ENCODE peak calls at places on chromosomes 11 and 22, in nine cellular contexts. K, Z, T, M, O, V, C, E and R are unnamed samples.

GRCh38 chr11:30281476-30282288 is 41.2 kb upstream of the ARL14EP start:
- DNase-seq in T (no peak), E (no peak), O (no peak), M (no peak), K (no peak), C (no peak), V (no peak), Z (no peak), R (no peak)

GRCh38 chr11:123195182-123196059 is at the start of gene CLMP:
- DNase-seq in O (no peak), K (no peak), T (peak), C (no peak), E (no peak), M (no peak), V (peak), Z (peak), R (no peak)

GRCh38 chr22:33013051-33013450 is 45.1 kb downstream of the SYN3 start:
- DNase-seq in V (no peak), E (no peak), Z (no peak), C (no peak), T (no peak), O (no peak), K (no peak), M (no peak), R (no peak)

GRCh38 chr11:35373284-35373933 is 45.9 kb downstream of the SLC1A2 start:
- DNase-seq in O (no peak), M (no peak), V (no peak), Z (no peak), E (no peak), K (no peak), C (no peak), T (peak), R (no peak)

GRCh38 chr11:59666969-59667368 is 1.9 kb downstream of the PATL1 start:
- DNase-seq in E (no peak), Z (no peak), T (peak), C (no peak), M (no peak), O (no peak), K (no peak), V (no peak), R (no peak)

GRCh38 chr11:119863811-119864601 is 135.0 kb upstream of the NECTIN1 start:
- DNase-seq in Z (peak), O (no peak), M (no peak), T (no peak), K (no peak), V (peak), C (no peak), E (no peak), R (peak)

GRCh38 chr22:17808688-17809403 is 34.6 kb upstream of the BID start:
- DNase-seq in E (no peak), Z (no peak), T (no peak), V (peak), M (no peak), K (no peak), O (no peak), C (no peak), R (no peak)

GRCh38 chr11:18936002-18936673 is 3.1 kb downstream of the MRGPRX1 start:
- DNase-seq in K (no peak), V (no peak), E (no peak), C (no peak), T (no peak), M (no peak), Z (no peak), O (no peak), R (no peak)

GRCh38 chr11:2302280-2302843 is 549 bp downstream of the TSPAN32 start:
- DNase-seq in T (no peak), Z (no peak), O (no peak), M (no peak), E (no peak), V (no peak), K (no peak), C (no peak), R (no peak)